ENCODE peak calls at places on chromosomes 3 and 15, in eight cellular contexts. One of them, this sample, is unnamed.

GRCh38 chr15:74133071-74133702 is 2.8 kb downstream of the ISLR2 start:
- DNase-seq in NCI-H1048: no peak
- DNase-seq in lung: no peak
- DNase-seq in activated T-helper 9 cell treated with anti-CD3 and anti-CD28 coated beads, Interleukin-2, amount 50 U/mL, for 16 hours: no peak
- DNase-seq in activated CD8-positive, alpha-beta memory T cell treated with anti-CD3 and anti-CD28 coated beads for 4 hours: no peak
- DNase-seq in NCI-H1092: no peak
- DNase-seq in activated naive CD4-positive, alpha-beta T cell treated with anti-CD3 and anti-CD28 coated beads, Interleukin-2, amount 50 U/mL, for 72 hours: no peak
- DNase-seq in stimulated activated CD4-positive, alpha-beta T cell treated with anti-CD3 and anti-CD28 coated beads, TNF-alpha, amount 100 ng/mL, for 4 hours: no peak
- DNase-seq in this sample: no peak

GRCh38 chr15:40999190-40999589 is 45.9 kb downstream of the CHAC1 start:
- DNase-seq in NCI-H1092: no peak
- DNase-seq in activated naive CD4-positive, alpha-beta T cell treated with anti-CD3 and anti-CD28 coated beads, Interleukin-2, amount 50 U/mL, for 72 hours: no peak
- DNase-seq in NCI-H1048: no peak
- DNase-seq in stimulated activated CD4-positive, alpha-beta T cell treated with anti-CD3 and anti-CD28 coated beads, TNF-alpha, amount 100 ng/mL, for 4 hours: no peak
- DNase-seq in lung: no peak
- DNase-seq in activated CD8-positive, alpha-beta memory T cell treated with anti-CD3 and anti-CD28 coated beads for 4 hours: no peak
- DNase-seq in activated T-helper 9 cell treated with anti-CD3 and anti-CD28 coated beads, Interleukin-2, amount 50 U/mL, for 16 hours: no peak
- DNase-seq in this sample: no peak

GRCh38 chr15:58682234-58682633 is 67.3 kb downstream of the ADAM10 start:
- DNase-seq in stimulated activated CD4-positive, alpha-beta T cell treated with anti-CD3 and anti-CD28 coated beads, TNF-alpha, amount 100 ng/mL, for 4 hours: no peak
- DNase-seq in activated CD8-positive, alpha-beta memory T cell treated with anti-CD3 and anti-CD28 coated beads for 4 hours: no peak
- DNase-seq in NCI-H1048: no peak
- DNase-seq in activated T-helper 9 cell treated with anti-CD3 and anti-CD28 coated beads, Interleukin-2, amount 50 U/mL, for 16 hours: no peak
- DNase-seq in activated naive CD4-positive, alpha-beta T cell treated with anti-CD3 and anti-CD28 coated beads, Interleukin-2, amount 50 U/mL, for 72 hours: no peak
- DNase-seq in NCI-H1092: no peak
- DNase-seq in lung: no peak
- DNase-seq in this sample: no peak

GRCh38 chr15:90871097-90871715 is 2.8 kb downstream of the FURIN start:
- DNase-seq in activated naive CD4-positive, alpha-beta T cell treated with anti-CD3 and anti-CD28 coated beads, Interleukin-2, amount 50 U/mL, for 72 hours: no peak
- DNase-seq in NCI-H1048: no peak
- DNase-seq in activated T-helper 9 cell treated with anti-CD3 and anti-CD28 coated beads, Interleukin-2, amount 50 U/mL, for 16 hours: no peak
- DNase-seq in stimulated activated CD4-positive, alpha-beta T cell treated with anti-CD3 and anti-CD28 coated beads, TNF-alpha, amount 100 ng/mL, for 4 hours: no peak
- DNase-seq in lung: no peak
- DNase-seq in NCI-H1092: no peak
- DNase-seq in activated CD8-positive, alpha-beta memory T cell treated with anti-CD3 and anti-CD28 coated beads for 4 hours: no peak
- DNase-seq in this sample: peak; percentile 39

GRCh38 chr15:68672781-68673205 is 94.0 kb downstream of the CORO2B start:
- DNase-seq in activated T-helper 9 cell treated with anti-CD3 and anti-CD28 coated beads, Interleukin-2, amount 50 U/mL, for 16 hours: no peak
- DNase-seq in activated CD8-positive, alpha-beta memory T cell treated with anti-CD3 and anti-CD28 coated beads for 4 hours: no peak
- DNase-seq in activated naive CD4-positive, alpha-beta T cell treated with anti-CD3 and anti-CD28 coated beads, Interleukin-2, amount 50 U/mL, for 72 hours: no peak
- DNase-seq in NCI-H1092: no peak
- DNase-seq in lung: no peak
- DNase-seq in stimulated activated CD4-positive, alpha-beta T cell treated with anti-CD3 and anti-CD28 coated beads, TNF-alpha, amount 100 ng/mL, for 4 hours: no peak
- DNase-seq in NCI-H1048: no peak
- DNase-seq in this sample: no peak

GRCh38 chr15:41940441-41940857 is 31.9 kb downstream of the EHD4 start:
- DNase-seq in NCI-H1092: no peak
- DNase-seq in activated CD8-positive, alpha-beta memory T cell treated with anti-CD3 and anti-CD28 coated beads for 4 hours: no peak
- DNase-seq in activated T-helper 9 cell treated with anti-CD3 and anti-CD28 coated beads, Interleukin-2, amount 50 U/mL, for 16 hours: peak; percentile 50
- DNase-seq in stimulated activated CD4-positive, alpha-beta T cell treated with anti-CD3 and anti-CD28 coated beads, TNF-alpha, amount 100 ng/mL, for 4 hours: no peak
- DNase-seq in NCI-H1048: no peak
- DNase-seq in activated naive CD4-positive, alpha-beta T cell treated with anti-CD3 and anti-CD28 coated beads, Interleukin-2, amount 50 U/mL, for 72 hours: peak; percentile 75
- DNase-seq in lung: no peak
- DNase-seq in this sample: no peak

GRCh38 chr3:174333640-174334039 is 525.5 kb upstream of the NAALADL2 start:
- DNase-seq in NCI-H1048: no peak
- DNase-seq in lung: no peak
- DNase-seq in activated T-helper 9 cell treated with anti-CD3 and anti-CD28 coated beads, Interleukin-2, amount 50 U/mL, for 16 hours: no peak
- DNase-seq in activated CD8-positive, alpha-beta memory T cell treated with anti-CD3 and anti-CD28 coated beads for 4 hours: no peak
- DNase-seq in stimulated activated CD4-positive, alpha-beta T cell treated with anti-CD3 and anti-CD28 coated beads, TNF-alpha, amount 100 ng/mL, for 4 hours: no peak
- DNase-seq in activated naive CD4-positive, alpha-beta T cell treated with anti-CD3 and anti-CD28 coated beads, Interleukin-2, amount 50 U/mL, for 72 hours: no peak
- DNase-seq in NCI-H1092: no peak
- DNase-seq in this sample: no peak

GRCh38 chr15:59999558-60000112 is 4.5 kb upstream of the FOXB1 start:
- DNase-seq in activated CD8-positive, alpha-beta memory T cell treated with anti-CD3 and anti-CD28 coated beads for 4 hours: no peak
- DNase-seq in activated naive CD4-positive, alpha-beta T cell treated with anti-CD3 and anti-CD28 coated beads, Interleukin-2, amount 50 U/mL, for 72 hours: no peak
- DNase-seq in NCI-H1092: no peak
- DNase-seq in NCI-H1048: no peak
- DNase-seq in lung: no peak
- DNase-seq in stimulated activated CD4-positive, alpha-beta T cell treated with anti-CD3 and anti-CD28 coated beads, TNF-alpha, amount 100 ng/mL, for 4 hours: no peak
- DNase-seq in activated T-helper 9 cell treated with anti-CD3 and anti-CD28 coated beads, Interleukin-2, amount 50 U/mL, for 16 hours: no peak
- DNase-seq in this sample: peak; percentile 10

GRCh38 chr3:47404955-47405790 is 24.4 kb downstream of the PTPN23 start:
- DNase-seq in activated T-helper 9 cell treated with anti-CD3 and anti-CD28 coated beads, Interleukin-2, amount 50 U/mL, for 16 hours: no peak
- DNase-seq in NCI-H1048: no peak
- DNase-seq in activated naive CD4-positive, alpha-beta T cell treated with anti-CD3 and anti-CD28 coated beads, Interleukin-2, amount 50 U/mL, for 72 hours: no peak
- DNase-seq in lung: no peak
- DNase-seq in NCI-H1092: no peak
- DNase-seq in activated CD8-positive, alpha-beta memory T cell treated with anti-CD3 and anti-CD28 coated beads for 4 hours: no peak
- DNase-seq in stimulated activated CD4-positive, alpha-beta T cell treated with anti-CD3 and anti-CD28 coated beads, TNF-alpha, amount 100 ng/mL, for 4 hours: no peak
- DNase-seq in this sample: no peak

GRCh38 chr15:56732881-56733130 is 503 bp downstream of the ZNF280D start:
- DNase-seq in NCI-H1048: no peak
- DNase-seq in activated naive CD4-positive, alpha-beta T cell treated with anti-CD3 and anti-CD28 coated beads, Interleukin-2, amount 50 U/mL, for 72 hours: no peak
- DNase-seq in stimulated activated CD4-positive, alpha-beta T cell treated with anti-CD3 and anti-CD28 coated beads, TNF-alpha, amount 100 ng/mL, for 4 hours: no peak
- DNase-seq in activated T-helper 9 cell treated with anti-CD3 and anti-CD28 coated beads, Interleukin-2, amount 50 U/mL, for 16 hours: no peak
- DNase-seq in activated CD8-positive, alpha-beta memory T cell treated with anti-CD3 and anti-CD28 coated beads for 4 hours: no peak
- DNase-seq in lung: no peak
- DNase-seq in NCI-H1092: peak; percentile 33
- DNase-seq in this sample: no peak

GRCh38 chr3:38555149-38555840 is 59.2 kb downstream of the EXOG start:
- DNase-seq in NCI-H1048: no peak
- DNase-seq in NCI-H1092: no peak
- DNase-seq in activated naive CD4-positive, alpha-beta T cell treated with anti-CD3 and anti-CD28 coated beads, Interleukin-2, amount 50 U/mL, for 72 hours: no peak
- DNase-seq in lung: no peak
- DNase-seq in activated CD8-positive, alpha-beta memory T cell treated with anti-CD3 and anti-CD28 coated beads for 4 hours: no peak
- DNase-seq in stimulated activated CD4-positive, alpha-beta T cell treated with anti-CD3 and anti-CD28 coated beads, TNF-alpha, amount 100 ng/mL, for 4 hours: no peak
- DNase-seq in activated T-helper 9 cell treated with anti-CD3 and anti-CD28 coated beads, Interleukin-2, amount 50 U/mL, for 16 hours: no peak
- DNase-seq in this sample: no peak

GRCh38 chr15:89654847-89655805 is at the start of gene KIF7:
- DNase-seq in NCI-H1092: no peak
- DNase-seq in lung: no peak
- DNase-seq in NCI-H1048: no peak
- DNase-seq in activated CD8-positive, alpha-beta memory T cell treated with anti-CD3 and anti-CD28 coated beads for 4 hours: no peak
- DNase-seq in activated naive CD4-positive, alpha-beta T cell treated with anti-CD3 and anti-CD28 coated beads, Interleukin-2, amount 50 U/mL, for 72 hours: no peak
- DNase-seq in stimulated activated CD4-positive, alpha-beta T cell treated with anti-CD3 and anti-CD28 coated beads, TNF-alpha, amount 100 ng/mL, for 4 hours: no peak
- DNase-seq in activated T-helper 9 cell treated with anti-CD3 and anti-CD28 coated beads, Interleukin-2, amount 50 U/mL, for 16 hours: no peak
- DNase-seq in this sample: peak; percentile 59